ENCODE peak calls at places on chromosomes 2 and 18, in six cellular contexts. M is breast epithelium, N is PC-3, I is colonic mucosa, C is kidney, R is epithelial cell of esophagus. J is an unnamed sample.

GRCh38 chr2:106294182-106294581 is 100.1 kb upstream of the UXS1 start:
- DNase-seq in N (no peak), I (no peak), M (no peak), C (no peak), R (no peak), J (no peak)

GRCh38 chr2:33746401-33746800 is 147.3 kb upstream of the FAM98A start:
- DNase-seq in R (no peak), M (no peak), C (no peak), N (no peak), I (no peak), J (no peak)

GRCh38 chr2:69556008-69556407 is 87.5 kb downstream of the AAK1 start:
- DNase-seq in I (no peak), R (no peak), C (no peak), N (no peak), M (no peak), J (no peak)

GRCh38 chr2:20606198-20606597 is 44.7 kb downstream of the HS1BP3 start:
- DNase-seq in I (no peak), R (no peak), N (no peak), C (no peak), M (no peak), J (no peak)

GRCh38 chr2:56889738-56890137 is 705.9 kb downstream of the CCDC85A start:
- DNase-seq in N (no peak), C (no peak), R (no peak), M (no peak), I (no peak), J (no peak)

GRCh38 chr2:18855027-18855426 is 265.7 kb upstream of the NT5C1B start:
- DNase-seq in M (no peak), I (no peak), R (peak; percentile 27), C (no peak), N (peak; percentile 54), J (peak; percentile 32)

GRCh38 chr18:46211816-46212215 is 107.6 kb downstream of the HAUS1 start:
- DNase-seq in I (no peak), M (no peak), R (no peak), N (peak; percentile 6), C (no peak), J (peak; percentile 55)

GRCh38 chr2:29260151-29260772 is 145.0 kb downstream of the CLIP4 start:
- DNase-seq in N (peak; percentile 71), C (no peak), M (no peak), I (no peak), R (peak; percentile 45), J (peak; percentile 40)

GRCh38 chr2:127642706-127643697 is 3.0 kb upstream of the GPR17 start:
- DNase-seq in R (no peak), C (peak; percentile 57), M (no peak), N (no peak), I (no peak), J (peak; percentile 35)

GRCh38 chr2:152335016-152335850 is at the start of gene FMNL2:
- DNase-seq in R (peak; percentile 86), N (peak; percentile 84), M (peak; percentile 70), C (peak; percentile 92), I (peak; percentile 88), J (peak; percentile 73)

GRCh38 chr18:25164837-25165791 is 186.9 kb downstream of the ZNF521 start:
- DNase-seq in I (no peak), C (no peak), N (no peak), M (no peak), R (no peak), J (peak; percentile 16)

GRCh38 chr2:70698847-70699246 is 69.2 kb downstream of the ADD2 start:
- DNase-seq in N (no peak), M (no peak), R (no peak), C (no peak), I (no peak), J (no peak)

GRCh38 chr2:127641846-127642510 is 4.0 kb upstream of the GPR17 start:
- DNase-seq in I (no peak), M (no peak), R (no peak), N (no peak), C (no peak), J (no peak)

GRCh38 chr18:63025251-63025710 is 294.3 kb downstream of the BCL2 start:
- DNase-seq in R (peak; percentile 48), M (peak; percentile 89), N (peak; percentile 36), C (no peak), I (peak; percentile 39), J (no peak)

GRCh38 chr18:57444301-57444759 is 9.2 kb downstream of the ONECUT2 start:
- DNase-seq in N (no peak), M (no peak), R (no peak), C (no peak), I (no peak), J (no peak)

GRCh38 chr18:51666717-51667320 is 469.3 kb upstream of the MEX3C start:
- DNase-seq in N (peak; percentile 12), R (peak; percentile 44), C (no peak), I (no peak), M (no peak), J (no peak)

GRCh38 chr2:46299365-46300263 is 2.4 kb downstream of the EPAS1 start:
- DNase-seq in R (peak; percentile 79), N (peak; percentile 74), M (peak; percentile 55), I (peak; percentile 81), C (peak; percentile 87), J (peak; percentile 82)

GRCh38 chr2:60857025-60857424 is 24.3 kb upstream of the REL start:
- DNase-seq in R (no peak), N (no peak), C (no peak), M (no peak), I (no peak), J (no peak)

GRCh38 chr2:223027442-223027841 is 24.5 kb upstream of the KCNE4 start:
- DNase-seq in R (peak; percentile 81), I (no peak), M (no peak), N (peak; percentile 76), C (no peak), J (peak; percentile 84)

GRCh38 chr2:219542931-219543595 is 546 bp downstream of the CHPF start:
- DNase-seq in C (no peak), M (no peak), I (peak; percentile 49), N (peak; percentile 50), R (peak; percentile 69), J (no peak)

DNA sequence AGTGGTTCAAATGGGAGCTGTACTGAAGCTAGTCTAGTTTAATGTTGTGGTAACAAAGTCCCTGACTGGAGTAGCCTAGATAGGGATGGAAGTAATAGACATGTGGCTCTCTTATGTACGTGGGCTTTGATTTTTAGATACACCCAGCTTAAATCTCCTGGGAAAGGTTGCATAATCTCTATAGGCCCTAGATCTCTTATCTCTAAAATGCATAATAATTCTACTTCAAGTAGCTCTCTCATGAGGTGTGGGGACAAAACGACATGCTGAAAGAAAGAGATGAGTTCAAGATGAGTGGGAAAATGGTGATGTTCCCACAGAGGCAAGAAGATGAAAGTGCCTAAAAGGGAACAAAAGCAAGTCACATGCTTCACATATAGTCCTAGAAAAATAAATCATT is 148.5 kb upstream of the ITGA4 start:
- DNase-seq in I (no peak), M (no peak), N (no peak), R (no peak), C (no peak), J (no peak)
- H3K4me3 ChIP-seq in I (no peak overlapping the region), M (no peak overlapping the region), N (no peak overlapping the region), R (no peak overlapping the region), C (no peak overlapping the region), J (no peak overlapping the region)

GRCh38 chr2:80288576-80288975 is 16.0 kb downstream of the LRRTM1 start:
- DNase-seq in M (no peak), I (no peak), N (no peak), R (no peak), C (no peak), J (no peak)
- TF ChIP-seq CTCF in M (no peak), I (no peak), N (no peak), R (peak; percentile 7), C (peak; percentile 39), J (no peak)

DNA sequence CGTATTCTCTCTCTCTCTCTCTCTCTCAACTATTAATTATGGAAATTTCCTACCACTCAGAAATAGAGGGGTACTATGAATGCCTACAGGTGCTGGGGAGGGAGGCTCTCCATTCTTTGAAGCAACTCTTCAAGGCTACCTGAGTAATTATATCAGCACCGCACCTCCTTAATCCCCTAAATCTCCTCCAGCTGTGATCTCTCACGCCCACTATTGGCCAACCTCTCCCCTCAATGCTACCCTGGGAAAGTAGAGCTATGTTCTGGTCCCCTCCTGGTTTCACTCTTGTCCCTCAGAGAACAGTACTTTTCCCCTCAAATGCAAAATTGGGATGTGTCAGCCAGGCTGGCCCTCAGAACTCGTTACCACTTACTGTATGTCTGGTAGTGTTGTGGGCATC is 1.6 kb downstream of the MOCOS start:
- DNase-seq in N (no peak), M (no peak), I (no peak), R (no peak), C (no peak), J (no peak)
- H3K4me3 ChIP-seq in N (peak overlapping the region; percentile 84), M (no peak overlapping the region), I (no peak overlapping the region), R (no peak overlapping the region), C (no peak overlapping the region), J (no peak overlapping the region)

DNA sequence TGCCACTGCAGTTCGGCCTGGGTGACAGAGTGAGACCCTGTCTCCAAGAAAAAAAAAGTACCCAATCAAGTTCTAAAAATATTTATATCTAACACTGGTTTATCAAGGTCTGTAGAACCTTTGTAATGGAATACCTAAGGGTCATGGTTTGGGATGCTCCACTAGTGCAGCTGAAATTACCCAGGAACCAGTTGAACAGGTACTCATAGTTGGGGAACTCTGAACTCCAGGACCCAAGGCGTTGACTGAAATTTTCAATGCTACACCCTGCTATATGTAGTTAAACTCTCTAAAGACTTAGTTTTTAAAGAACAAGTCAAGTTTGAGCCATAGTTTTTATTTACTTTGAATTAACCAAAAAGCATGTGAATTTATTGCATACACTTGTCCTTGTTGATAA is 55.1 kb downstream of the FAM117B start:
- DNase-seq in R (peak; percentile 39), I (no peak), M (no peak), C (no peak), N (no peak), J (no peak)
- TF ChIP-seq CTCF in R (no peak), I (no peak), M (no peak), C (no peak), N (no peak), J (no peak)

DNA sequence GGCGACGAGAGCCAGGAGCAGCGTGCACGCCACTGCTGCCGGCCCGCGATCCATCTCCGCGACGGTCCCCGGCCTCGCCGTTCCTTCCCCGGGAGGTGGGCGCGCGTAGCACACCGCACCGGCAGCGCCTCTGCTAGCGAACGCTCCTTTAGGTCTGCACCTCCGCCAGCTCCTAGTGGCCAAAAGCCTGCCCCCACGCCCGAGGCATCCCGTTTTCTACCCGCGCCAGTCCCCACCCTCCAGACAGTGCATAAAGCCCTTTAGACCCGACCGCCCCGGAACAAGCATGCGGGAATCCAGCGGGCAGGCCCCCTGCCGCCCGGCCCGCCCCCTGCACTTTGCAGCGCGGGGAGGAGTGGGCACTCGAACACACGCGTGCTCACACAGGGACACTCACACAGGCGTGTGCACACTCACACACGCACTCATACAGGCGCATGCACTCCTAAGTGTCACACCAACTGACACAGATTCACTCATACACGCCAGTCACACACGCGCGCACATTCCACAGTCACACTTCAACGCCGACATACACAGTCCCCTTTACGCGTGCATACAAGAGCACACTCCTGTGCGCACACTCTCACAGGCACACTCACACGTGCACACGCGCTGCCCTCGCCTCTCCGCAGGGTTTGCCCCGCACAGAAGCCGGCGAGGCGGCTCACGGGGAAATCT is at the start of gene LRP2:
- DNase-seq in C (peak; percentile 74), R (no peak), M (no peak), I (peak; percentile 24), N (no peak), J (no peak)
- H3K4me3 ChIP-seq in C (peak within 1 kb of the TSS; percentile 67), R (peak within 1 kb of the TSS; percentile 4), M (peak within 1 kb of the TSS; percentile 89), I (peak within 1 kb of the TSS; percentile 40), N (peak within 1 kb of the TSS; percentile 57), J (peak within 1 kb of the TSS; percentile 43)